ENCODE peak calls at places on chromosomes 4 and X, in seven cellular contexts. One of them, this sample, is unnamed.

GRCh38 chr4:123102897-123103489 is 180.6 kb upstream of the NUDT6 start:
- DNase-seq in right lobe of liver: no peak
- DNase-seq in cardiac fibroblast: peak
- DNase-seq in mammary epithelial cell: peak
- DNase-seq in breast epithelium: no peak
- DNase-seq in MCF 10A: peak
- DNase-seq in right atrium auricular region: no peak
- DNase-seq in this sample: no peak

GRCh38 chr4:177124436-177124835 is 185.2 kb upstream of the NEIL3 start:
- DNase-seq in MCF 10A: no peak
- DNase-seq in right atrium auricular region: no peak
- DNase-seq in mammary epithelial cell: no peak
- DNase-seq in right lobe of liver: no peak
- DNase-seq in breast epithelium: no peak
- DNase-seq in cardiac fibroblast: no peak
- DNase-seq in this sample: no peak

GRCh38 chr4:10924274-10924673 is 239.7 kb upstream of the CLNK start:
- DNase-seq in mammary epithelial cell: no peak
- DNase-seq in right lobe of liver: no peak
- DNase-seq in right atrium auricular region: no peak
- DNase-seq in cardiac fibroblast: no peak
- DNase-seq in breast epithelium: no peak
- DNase-seq in MCF 10A: no peak
- DNase-seq in this sample: no peak

GRCh38 chr4:88660446-88661294 is 37.0 kb downstream of the NAP1L5 start:
- DNase-seq in right lobe of liver: no peak
- DNase-seq in breast epithelium: no peak
- DNase-seq in cardiac fibroblast: peak
- DNase-seq in mammary epithelial cell: peak
- DNase-seq in MCF 10A: peak
- DNase-seq in right atrium auricular region: no peak
- DNase-seq in this sample: no peak

GRCh38 chr4:5019796-5020195 is 538 bp upstream of the CYTL1 start:
- DNase-seq in right atrium auricular region: peak
- DNase-seq in right lobe of liver: no peak
- DNase-seq in cardiac fibroblast: no peak
- DNase-seq in mammary epithelial cell: no peak
- DNase-seq in MCF 10A: no peak
- DNase-seq in breast epithelium: no peak
- DNase-seq in this sample: no peak

GRCh38 chr4:95087657-95088455 is 330.1 kb downstream of the BMPR1B start:
- DNase-seq in breast epithelium: no peak
- DNase-seq in mammary epithelial cell: no peak
- DNase-seq in cardiac fibroblast: peak
- DNase-seq in right lobe of liver: no peak
- DNase-seq in MCF 10A: no peak
- DNase-seq in right atrium auricular region: no peak
- DNase-seq in this sample: no peak

GRCh38 chr4:41575207-41575606 is 37.2 kb downstream of the LIMCH1 start:
- DNase-seq in breast epithelium: no peak
- DNase-seq in right atrium auricular region: no peak
- DNase-seq in mammary epithelial cell: no peak
- DNase-seq in cardiac fibroblast: peak
- DNase-seq in right lobe of liver: no peak
- DNase-seq in MCF 10A: peak
- DNase-seq in this sample: no peak

GRCh38 chrX:41238543-41238942 is 95.4 kb upstream of the DDX3X start:
- DNase-seq in mammary epithelial cell: peak
- DNase-seq in MCF 10A: peak
- DNase-seq in cardiac fibroblast: peak
- DNase-seq in breast epithelium: no peak
- DNase-seq in right lobe of liver: no peak
- DNase-seq in right atrium auricular region: no peak
- DNase-seq in this sample: no peak

GRCh38 chr4:142085631-142086292 is 449.4 kb downstream of the IL15 start:
- DNase-seq in mammary epithelial cell: no peak
- DNase-seq in cardiac fibroblast: no peak
- DNase-seq in breast epithelium: no peak
- DNase-seq in right lobe of liver: no peak
- DNase-seq in MCF 10A: no peak
- DNase-seq in right atrium auricular region: no peak
- DNase-seq in this sample: no peak

GRCh38 chrX:100296183-100296753 is 113.8 kb downstream of the PCDH19 start:
- DNase-seq in cardiac fibroblast: no peak
- DNase-seq in right atrium auricular region: no peak
- DNase-seq in breast epithelium: no peak
- DNase-seq in mammary epithelial cell: no peak
- DNase-seq in MCF 10A: no peak
- DNase-seq in right lobe of liver: no peak
- DNase-seq in this sample: no peak

GRCh38 chr4:92634891-92635290 is 331.1 kb downstream of the GRID2 start:
- DNase-seq in right atrium auricular region: no peak
- DNase-seq in cardiac fibroblast: no peak
- DNase-seq in mammary epithelial cell: no peak
- DNase-seq in right lobe of liver: no peak
- DNase-seq in breast epithelium: no peak
- DNase-seq in MCF 10A: no peak
- DNase-seq in this sample: no peak

GRCh38 chr4:170348945-170349344 is 259.2 kb upstream of the AADAT start:
- DNase-seq in breast epithelium: no peak
- DNase-seq in MCF 10A: no peak
- DNase-seq in right lobe of liver: no peak
- DNase-seq in right atrium auricular region: no peak
- DNase-seq in cardiac fibroblast: no peak
- DNase-seq in mammary epithelial cell: no peak
- DNase-seq in this sample: no peak

GRCh38 chrX:15931362-15931761 is 76.7 kb upstream of the AP1S2 start:
- DNase-seq in cardiac fibroblast: no peak
- DNase-seq in mammary epithelial cell: no peak
- DNase-seq in right atrium auricular region: no peak
- DNase-seq in MCF 10A: no peak
- DNase-seq in breast epithelium: no peak
- DNase-seq in right lobe of liver: no peak
- DNase-seq in this sample: no peak

GRCh38 chrX:15926622-15927021 is 72.0 kb upstream of the AP1S2 start:
- DNase-seq in mammary epithelial cell: no peak
- DNase-seq in cardiac fibroblast: no peak
- DNase-seq in MCF 10A: no peak
- DNase-seq in right lobe of liver: no peak
- DNase-seq in breast epithelium: no peak
- DNase-seq in right atrium auricular region: no peak
- DNase-seq in this sample: no peak

GRCh38 chrX:15929231-15929630 is 74.6 kb upstream of the AP1S2 start:
- DNase-seq in right atrium auricular region: no peak
- DNase-seq in MCF 10A: no peak
- DNase-seq in mammary epithelial cell: no peak
- DNase-seq in breast epithelium: no peak
- DNase-seq in cardiac fibroblast: no peak
- DNase-seq in right lobe of liver: no peak
- DNase-seq in this sample: no peak

GRCh38 chrX:15930585-15930984 is 76.0 kb upstream of the AP1S2 start:
- DNase-seq in mammary epithelial cell: peak
- DNase-seq in MCF 10A: peak
- DNase-seq in breast epithelium: no peak
- DNase-seq in right lobe of liver: no peak
- DNase-seq in right atrium auricular region: no peak
- DNase-seq in cardiac fibroblast: peak
- DNase-seq in this sample: no peak
- TF ChIP-seq CTCF in mammary epithelial cell: peak
- TF ChIP-seq CTCF in MCF 10A: peak
- TF ChIP-seq CTCF in breast epithelium: no peak
- TF ChIP-seq CTCF in right lobe of liver: no peak
- TF ChIP-seq CTCF in right atrium auricular region: peak
- TF ChIP-seq CTCF in cardiac fibroblast: peak
- TF ChIP-seq CTCF in this sample: no peak

GRCh38 chr4:111632752-111633151 is 512.5 kb upstream of the FAM241A start:
- DNase-seq in MCF 10A: peak
- DNase-seq in breast epithelium: no peak
- DNase-seq in right atrium auricular region: no peak
- DNase-seq in cardiac fibroblast: peak
- DNase-seq in right lobe of liver: no peak
- DNase-seq in mammary epithelial cell: peak
- DNase-seq in this sample: no peak

GRCh38 chr4:111630705-111631104 is 514.5 kb upstream of the FAM241A start:
- DNase-seq in cardiac fibroblast: peak
- DNase-seq in right atrium auricular region: no peak
- DNase-seq in right lobe of liver: no peak
- DNase-seq in MCF 10A: peak
- DNase-seq in breast epithelium: no peak
- DNase-seq in mammary epithelial cell: no peak
- DNase-seq in this sample: no peak

GRCh38 chr4:111633663-111634266 is 511.5 kb upstream of the FAM241A start:
- DNase-seq in MCF 10A: no peak
- DNase-seq in right lobe of liver: no peak
- DNase-seq in cardiac fibroblast: no peak
- DNase-seq in breast epithelium: no peak
- DNase-seq in right atrium auricular region: no peak
- DNase-seq in mammary epithelial cell: no peak
- DNase-seq in this sample: no peak

GRCh38 chr4:111628437-111628836 is 516.8 kb upstream of the FAM241A start:
- DNase-seq in right atrium auricular region: no peak
- DNase-seq in MCF 10A: no peak
- DNase-seq in cardiac fibroblast: no peak
- DNase-seq in mammary epithelial cell: no peak
- DNase-seq in breast epithelium: no peak
- DNase-seq in right lobe of liver: no peak
- DNase-seq in this sample: no peak

DNA sequence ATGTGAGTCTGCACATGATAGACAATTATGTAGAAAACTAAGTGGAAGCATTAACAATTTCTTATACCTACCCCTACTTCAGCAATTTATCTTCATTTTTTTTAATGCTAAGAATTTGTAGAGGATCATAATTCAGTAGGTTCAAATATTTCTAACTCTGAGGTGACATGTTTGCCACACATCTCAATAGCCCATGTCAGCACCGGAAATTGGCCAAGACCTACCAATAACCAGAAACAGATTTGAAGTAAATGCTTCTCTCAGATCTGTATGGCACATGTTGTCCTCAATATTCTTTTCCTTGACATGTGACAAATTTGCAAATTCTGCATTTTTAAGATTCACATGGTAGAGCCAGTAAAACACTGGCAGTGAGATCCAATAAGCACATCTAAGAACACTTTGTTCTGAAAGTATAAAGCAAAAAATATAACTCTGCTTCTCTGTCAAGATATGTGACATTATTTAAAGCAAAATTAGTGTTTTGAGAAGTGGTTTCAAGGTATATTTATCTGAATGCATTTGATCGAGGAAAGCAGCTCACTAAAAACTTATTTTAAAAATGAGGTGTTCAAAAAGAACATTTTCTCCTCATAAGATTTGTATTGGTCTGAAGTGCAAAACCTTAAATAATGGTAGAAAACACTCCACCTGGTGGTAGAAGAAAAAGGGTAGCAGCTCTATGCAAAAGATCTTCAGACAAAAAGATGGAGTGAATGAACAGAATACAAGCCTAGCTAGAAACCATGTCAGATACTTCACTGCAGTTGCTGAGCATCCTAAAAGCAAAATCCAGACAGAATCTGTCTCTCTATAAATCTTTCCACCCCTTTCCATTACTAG is 513.9 kb upstream of the FAM241A start:
- DNase-seq in right atrium auricular region: no peak
- DNase-seq in breast epithelium: no peak
- DNase-seq in right lobe of liver: no peak
- DNase-seq in mammary epithelial cell: no peak
- DNase-seq in MCF 10A: peak
- DNase-seq in cardiac fibroblast: peak
- DNase-seq in this sample: no peak
- TF ChIP-seq CTCF in right atrium auricular region: peak
- TF ChIP-seq CTCF in breast epithelium: peak
- TF ChIP-seq CTCF in right lobe of liver: peak
- TF ChIP-seq CTCF in mammary epithelial cell: peak
- TF ChIP-seq CTCF in MCF 10A: peak
- TF ChIP-seq CTCF in cardiac fibroblast: peak
- TF ChIP-seq CTCF in this sample: no peak

DNA sequence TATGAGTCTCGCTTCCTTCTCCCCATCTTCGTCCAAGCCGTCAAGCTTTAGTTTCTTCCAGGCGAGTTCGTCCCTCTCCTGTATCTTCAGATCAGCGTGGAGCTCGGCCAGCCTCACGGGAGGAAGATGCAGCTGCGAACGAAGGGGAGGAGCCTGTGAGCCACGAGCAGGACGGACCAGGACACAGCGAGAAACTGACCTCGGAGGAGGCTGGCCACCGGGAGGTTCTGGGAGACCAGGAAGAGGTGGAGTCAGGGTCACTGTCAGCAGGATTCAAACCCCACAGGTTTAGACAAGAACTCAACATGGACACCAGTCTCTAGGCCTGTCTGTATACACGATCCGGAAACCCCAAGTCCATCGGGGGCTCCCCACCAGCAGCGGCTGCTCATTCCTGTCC is 7.3 kb downstream of the LRPAP1 start:
- DNase-seq in cardiac fibroblast: no peak
- DNase-seq in breast epithelium: no peak
- DNase-seq in MCF 10A: no peak
- DNase-seq in right atrium auricular region: no peak
- DNase-seq in right lobe of liver: peak
- DNase-seq in mammary epithelial cell: no peak
- DNase-seq in this sample: no peak
- TF ChIP-seq CTCF in cardiac fibroblast: no peak
- TF ChIP-seq CTCF in breast epithelium: no peak
- TF ChIP-seq CTCF in MCF 10A: no peak
- TF ChIP-seq CTCF in right atrium auricular region: no peak
- TF ChIP-seq CTCF in right lobe of liver: no peak
- TF ChIP-seq CTCF in mammary epithelial cell: no peak
- TF ChIP-seq CTCF in this sample: no peak

GRCh38 chrX:3244955-3245354 is 101.5 kb downstream of the MXRA5 start:
- DNase-seq in MCF 10A: peak
- DNase-seq in right atrium auricular region: no peak
- DNase-seq in right lobe of liver: no peak
- DNase-seq in cardiac fibroblast: peak
- DNase-seq in mammary epithelial cell: peak
- DNase-seq in breast epithelium: no peak
- DNase-seq in this sample: no peak
- TF ChIP-seq CTCF in MCF 10A: peak
- TF ChIP-seq CTCF in right atrium auricular region: peak
- TF ChIP-seq CTCF in right lobe of liver: no peak
- TF ChIP-seq CTCF in cardiac fibroblast: no peak
- TF ChIP-seq CTCF in mammary epithelial cell: peak
- TF ChIP-seq CTCF in breast epithelium: no peak
- TF ChIP-seq CTCF in this sample: no peak

GRCh38 chrX:102517331-102517730 is 792 bp upstream of the TMSB15A start:
- DNase-seq in MCF 10A: peak
- DNase-seq in mammary epithelial cell: peak
- DNase-seq in right atrium auricular region: no peak
- DNase-seq in breast epithelium: no peak
- DNase-seq in cardiac fibroblast: peak
- DNase-seq in right lobe of liver: no peak
- DNase-seq in this sample: no peak
- TF ChIP-seq CTCF in MCF 10A: no peak
- TF ChIP-seq CTCF in mammary epithelial cell: no peak
- TF ChIP-seq CTCF in right atrium auricular region: peak
- TF ChIP-seq CTCF in breast epithelium: no peak
- TF ChIP-seq CTCF in cardiac fibroblast: no peak
- TF ChIP-seq CTCF in right lobe of liver: no peak
- TF ChIP-seq CTCF in this sample: no peak

DNA sequence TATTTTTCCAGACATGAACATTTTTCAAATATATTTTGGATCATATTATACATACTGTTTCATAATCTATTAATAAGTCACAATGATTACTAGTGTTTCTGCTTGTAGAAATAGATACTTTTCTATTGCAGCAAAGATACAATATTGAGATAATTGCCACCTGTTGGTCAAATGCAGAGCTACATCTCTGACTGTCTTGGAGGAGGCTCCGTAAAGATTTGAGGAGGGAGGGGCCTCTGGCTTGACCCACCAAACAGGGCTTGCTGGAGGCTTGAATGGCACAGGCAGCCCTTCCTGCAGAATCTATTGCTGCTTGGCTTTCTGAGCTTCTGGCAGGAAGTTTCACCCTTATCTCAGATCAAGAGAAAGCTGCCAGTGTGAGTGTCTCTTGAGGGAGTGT is 99.3 kb upstream of the ARMCX2 start:
- DNase-seq in MCF 10A: peak
- DNase-seq in right atrium auricular region: no peak
- DNase-seq in mammary epithelial cell: peak
- DNase-seq in cardiac fibroblast: peak
- DNase-seq in right lobe of liver: no peak
- DNase-seq in breast epithelium: no peak
- DNase-seq in this sample: no peak
- TF ChIP-seq CTCF in MCF 10A: peak
- TF ChIP-seq CTCF in right atrium auricular region: peak
- TF ChIP-seq CTCF in mammary epithelial cell: peak
- TF ChIP-seq CTCF in cardiac fibroblast: peak
- TF ChIP-seq CTCF in right lobe of liver: peak
- TF ChIP-seq CTCF in breast epithelium: peak
- TF ChIP-seq CTCF in this sample: no peak